ENCODE peak calls at places on chromosomes 11 and 22, in six cellular contexts. A is type B pancreatic cell, J is HuH-7, U is mucosa of gallbladder, Y is BJ, X is AG04450. D is an unnamed sample.

GRCh38 chr11:18720086-18720810 is 5.7 kb downstream of the IGSF22 start:
- DNase-seq in A (no peak), J (no peak), Y (no peak), U (no peak), X (no peak), D (no peak)

GRCh38 chr11:93054881-93055280 is 85.4 kb downstream of the MTNR1B start:
- DNase-seq in X (peak; percentile 91), U (no peak), Y (peak; percentile 77), J (no peak), A (no peak), D (peak; percentile 80)

GRCh38 chr11:108768370-108768769 is 103.5 kb downstream of the DDX10 start:
- DNase-seq in J (no peak), X (no peak), U (no peak), A (no peak), Y (no peak), D (no peak)

GRCh38 chr11:118998388-118998717 is 415 bp downstream of the CENATAC start:
- DNase-seq in Y (no peak), J (no peak), U (no peak), A (no peak), X (no peak), D (no peak)

GRCh38 chr11:45410391-45411215 is 124.5 kb upstream of the SYT13 start:
- DNase-seq in Y (no peak), X (no peak), J (no peak), U (no peak), A (no peak), D (no peak)

GRCh38 chr11:69249086-69249640 is 44.8 kb upstream of the MYEOV start:
- DNase-seq in X (no peak), Y (no peak), A (peak; percentile 55), U (no peak), J (no peak), D (no peak)

GRCh38 chr11:69862331-69862761 is 43.1 kb upstream of the FGF3 start:
- DNase-seq in X (no peak), J (no peak), U (no peak), Y (no peak), A (no peak), D (no peak)

GRCh38 chr11:8167796-8168195 is 1.0 kb downstream of the RIC3 start:
- DNase-seq in U (no peak), Y (no peak), X (no peak), J (no peak), A (no peak), D (no peak)

GRCh38 chr11:68989936-68990606 is 9.3 kb upstream of the MRGPRD start:
- DNase-seq in A (peak; percentile 52), J (no peak), X (no peak), Y (no peak), U (no peak), D (no peak)

GRCh38 chr22:46533434-46533833 is 4.0 kb downstream of the CELSR1 start:
- DNase-seq in U (no peak), A (no peak), J (no peak), X (no peak), Y (no peak), D (no peak)

GRCh38 chr11:118194835-118195627 is 18.6 kb upstream of the SCN2B start:
- DNase-seq in A (no peak), Y (peak; percentile 14), X (peak; percentile 6), J (peak; percentile 84), U (peak; percentile 93), D (peak; percentile 67)

GRCh38 chr11:94749367-94749766 is 18.8 kb upstream of the AMOTL1 start:
- DNase-seq in U (no peak), X (no peak), J (no peak), Y (no peak), A (no peak), D (no peak)

GRCh38 chr11:636511-637332 is at the start of gene DRD4:
- DNase-seq in U (no peak), A (no peak), Y (no peak), J (no peak), X (no peak), D (no peak)

GRCh38 chr11:125167954-125168821 is 3.6 kb downstream of the PKNOX2 start:
- DNase-seq in U (no peak), A (no peak), X (peak; percentile 77), J (no peak), Y (peak; percentile 59), D (peak; percentile 53)

GRCh38 chr22:27456696-27457503 is 344.7 kb downstream of the MN1 start:
- DNase-seq in X (peak; percentile 75), U (no peak), J (no peak), A (no peak), Y (peak; percentile 81), D (peak; percentile 87)

GRCh38 chr22:19964701-19965386 is 23.2 kb upstream of the TXNRD2 start:
- DNase-seq in X (no peak), J (no peak), Y (no peak), U (no peak), A (no peak), D (no peak)

GRCh38 chr22:19554834-19555404 is 30.7 kb upstream of the CLDN5 start:
- DNase-seq in A (no peak), U (no peak), X (no peak), Y (no peak), J (peak; percentile 44), D (peak; percentile 35)

GRCh38 chr11:118051136-118051610 is 25.7 kb upstream of the TMPRSS4 start:
- DNase-seq in Y (no peak), J (no peak), X (no peak), A (peak; percentile 42), U (no peak), D (no peak)

GRCh38 chr11:104324276-104324675 is 160.3 kb upstream of the PDGFD start:
- DNase-seq in A (no peak), J (no peak), U (no peak), Y (no peak), X (no peak), D (no peak)

GRCh38 chr22:29916007-29916544 is 33.1 kb downstream of the MTMR3 start:
- DNase-seq in X (peak; percentile 7), U (no peak), Y (no peak), A (no peak), J (no peak), D (no peak)

GRCh38 chr22:44571566-44572413 is 73.8 kb upstream of the RTL6 start:
- DNase-seq in A (peak; percentile 49), U (no peak), J (no peak), X (no peak), Y (no peak), D (no peak)

GRCh38 chr11:94728541-94728940 is 39.6 kb upstream of the AMOTL1 start:
- DNase-seq in X (no peak), U (no peak), Y (no peak), J (no peak), A (no peak), D (no peak)

GRCh38 chr22:29992341-29993275 is 87.7 kb upstream of the HORMAD2 start:
- DNase-seq in Y (no peak), U (no peak), X (no peak), A (no peak), J (no peak), D (no peak)

GRCh38 chr22:48953830-48954229 is 873.8 kb downstream of the BRD1 start:
- DNase-seq in U (no peak), J (no peak), A (peak; percentile 40), X (no peak), Y (no peak), D (no peak)

D was measured in Daoy.